ENCODE peak calls at places on chromosome 12, in six cellular contexts. G is activated T-helper 1 cell treated with anti-CD3 and anti-CD28 coated beads, Interleukin-2, amount 50 U/mL, for 16 hours; M is hypothalamus; Z is NCI-H2029; X is H4; Y is IMR-90. E is an unnamed sample.

GRCh38 chr12:111643428-111643826 is 42.3 kb downstream of the BRAP start:
- DNase-seq in G (no peak), M (no peak), Z (peak), X (peak), Y (peak), E (no peak)

GRCh38 chr12:103326190-103326589 is 169.6 kb downstream of the C12orf42 start:
- DNase-seq in G (no peak), M (no peak), Z (no peak), X (no peak), Y (no peak), E (peak)

GRCh38 chr12:82783456-82783855 is 96.8 kb downstream of the TMTC2 start:
- DNase-seq in G (no peak), M (no peak), Z (no peak), X (no peak), Y (no peak), E (no peak)

GRCh38 chr12:45503887-45504286 is 225.6 kb upstream of the ARID2 start:
- DNase-seq in G (no peak), M (no peak), Z (no peak), X (no peak), Y (peak), E (no peak)

GRCh38 chr12:94172031-94172430 is 23.7 kb downstream of the PLXNC1 start:
- DNase-seq in G (no peak), M (no peak), Z (no peak), X (no peak), Y (peak), E (peak)

GRCh38 chr12:27505124-27505523 is 18.9 kb upstream of the PPFIBP1 start:
- DNase-seq in G (no peak), M (no peak), Z (no peak), X (no peak), Y (peak), E (no peak)

GRCh38 chr12:59649203-59649602 is 53.4 kb downstream of the SLC16A7 start:
- DNase-seq in G (no peak), M (no peak), Z (no peak), X (peak), Y (peak), E (no peak)

GRCh38 chr12:19841451-19841850 is 402.2 kb downstream of the AEBP2 start:
- DNase-seq in G (no peak), M (no peak), Z (no peak), X (no peak), Y (no peak), E (no peak)

GRCh38 chr12:48527891-48528670 is 2.6 kb downstream of the OR8S1 start:
- DNase-seq in G (no peak), M (no peak), Z (no peak), X (no peak), Y (no peak), E (peak)

GRCh38 chr12:121110211-121110940 is 22.3 kb upstream of the P2RX7 start:
- DNase-seq in G (peak), M (peak), Z (peak), X (peak), Y (peak), E (peak)

GRCh38 chr12:16449459-16449858 is 102.0 kb downstream of the MGST1 start:
- DNase-seq in G (no peak), M (no peak), Z (no peak), X (no peak), Y (no peak), E (no peak)

GRCh38 chr12:49349266-49349665 is 2.6 kb downstream of the DNAJC22 start:
- DNase-seq in G (no peak), M (no peak), Z (no peak), X (no peak), Y (no peak), E (no peak)

GRCh38 chr12:114403044-114403689 is 2.8 kb downstream of the TBX5 start:
- DNase-seq in G (no peak), M (no peak), Z (no peak), X (no peak), Y (peak), E (peak)

E was measured in ELF-1.